ENCODE peak calls at places on chromosomes 13 and 19, in nine cellular contexts. One of them, this sample, is unnamed.

GRCh38 chr19:485583-486236 is 10.6 kb upstream of the MADCAM1 start:
- DNase-seq in naive B cell: no peak
- DNase-seq in COLO829: peak
- DNase-seq in mesenteric fat pad: no peak
- DNase-seq in nucleus accumbens: peak
- DNase-seq in thoracic aorta: no peak
- DNase-seq in fibroblast of pulmonary artery: no peak
- DNase-seq in stomach: no peak
- DNase-seq in GDM1: no peak
- DNase-seq in this sample: no peak

GRCh38 chr13:113845723-113846638 is 17.9 kb downstream of the GAS6 start:
- DNase-seq in naive B cell: no peak
- DNase-seq in COLO829: no peak
- DNase-seq in mesenteric fat pad: peak
- DNase-seq in nucleus accumbens: no peak
- DNase-seq in thoracic aorta: no peak
- DNase-seq in fibroblast of pulmonary artery: no peak
- DNase-seq in stomach: no peak
- DNase-seq in GDM1: no peak
- DNase-seq in this sample: peak

GRCh38 chr13:77946522-77946921 is 27.9 kb upstream of the EDNRB start:
- DNase-seq in naive B cell: no peak
- DNase-seq in COLO829: no peak
- DNase-seq in mesenteric fat pad: no peak
- DNase-seq in nucleus accumbens: no peak
- DNase-seq in thoracic aorta: no peak
- DNase-seq in fibroblast of pulmonary artery: peak
- DNase-seq in stomach: no peak
- DNase-seq in GDM1: no peak
- DNase-seq in this sample: no peak

GRCh38 chr13:30898721-30899188 is 7.3 kb upstream of the MEDAG start:
- DNase-seq in naive B cell: no peak
- DNase-seq in COLO829: no peak
- DNase-seq in mesenteric fat pad: no peak
- DNase-seq in nucleus accumbens: no peak
- DNase-seq in thoracic aorta: peak
- DNase-seq in fibroblast of pulmonary artery: peak
- DNase-seq in stomach: no peak
- DNase-seq in GDM1: peak
- DNase-seq in this sample: no peak

GRCh38 chr13:43767351-43767901 is 19.3 kb downstream of the ENOX1 start:
- DNase-seq in naive B cell: no peak
- DNase-seq in COLO829: no peak
- DNase-seq in mesenteric fat pad: no peak
- DNase-seq in nucleus accumbens: peak
- DNase-seq in thoracic aorta: no peak
- DNase-seq in fibroblast of pulmonary artery: peak
- DNase-seq in stomach: no peak
- DNase-seq in GDM1: no peak
- DNase-seq in this sample: no peak

GRCh38 chr19:45179063-45179847 is 671 bp downstream of the BLOC1S3 start:
- DNase-seq in naive B cell: no peak
- DNase-seq in COLO829: no peak
- DNase-seq in mesenteric fat pad: no peak
- DNase-seq in nucleus accumbens: peak
- DNase-seq in thoracic aorta: no peak
- DNase-seq in fibroblast of pulmonary artery: peak
- DNase-seq in stomach: peak
- DNase-seq in GDM1: no peak
- DNase-seq in this sample: peak

GRCh38 chr19:45539460-45539859 is 32.2 kb downstream of the VASP start:
- DNase-seq in naive B cell: no peak
- DNase-seq in COLO829: no peak
- DNase-seq in mesenteric fat pad: no peak
- DNase-seq in nucleus accumbens: no peak
- DNase-seq in thoracic aorta: no peak
- DNase-seq in fibroblast of pulmonary artery: no peak
- DNase-seq in stomach: no peak
- DNase-seq in GDM1: no peak
- DNase-seq in this sample: no peak

GRCh38 chr13:101915333-101915732 is 462.9 kb downstream of the ITGBL1 start:
- DNase-seq in naive B cell: no peak
- DNase-seq in COLO829: no peak
- DNase-seq in mesenteric fat pad: no peak
- DNase-seq in nucleus accumbens: no peak
- DNase-seq in thoracic aorta: no peak
- DNase-seq in fibroblast of pulmonary artery: no peak
- DNase-seq in stomach: no peak
- DNase-seq in GDM1: no peak
- DNase-seq in this sample: no peak

GRCh38 chr13:80084086-80084676 is 256.7 kb downstream of the SPRY2 start:
- DNase-seq in naive B cell: no peak
- DNase-seq in COLO829: peak
- DNase-seq in mesenteric fat pad: no peak
- DNase-seq in nucleus accumbens: no peak
- DNase-seq in thoracic aorta: no peak
- DNase-seq in fibroblast of pulmonary artery: peak
- DNase-seq in stomach: no peak
- DNase-seq in GDM1: no peak
- DNase-seq in this sample: no peak

GRCh38 chr19:9981406-9982260 is 28.7 kb downstream of the COL5A3 start:
- DNase-seq in naive B cell: no peak
- DNase-seq in COLO829: peak
- DNase-seq in mesenteric fat pad: no peak
- DNase-seq in nucleus accumbens: no peak
- DNase-seq in thoracic aorta: no peak
- DNase-seq in fibroblast of pulmonary artery: peak
- DNase-seq in stomach: no peak
- DNase-seq in GDM1: no peak
- DNase-seq in this sample: no peak

GRCh38 chr13:98482476-98483444 is 94.1 kb downstream of the STK24 start:
- DNase-seq in naive B cell: no peak
- DNase-seq in COLO829: peak
- DNase-seq in mesenteric fat pad: peak
- DNase-seq in nucleus accumbens: peak
- DNase-seq in thoracic aorta: no peak
- DNase-seq in fibroblast of pulmonary artery: peak
- DNase-seq in stomach: peak
- DNase-seq in GDM1: no peak
- DNase-seq in this sample: peak

GRCh38 chr13:88526186-88526852 is 855.1 kb downstream of the SLITRK5 start:
- DNase-seq in naive B cell: no peak
- DNase-seq in COLO829: no peak
- DNase-seq in mesenteric fat pad: no peak
- DNase-seq in nucleus accumbens: no peak
- DNase-seq in thoracic aorta: no peak
- DNase-seq in fibroblast of pulmonary artery: no peak
- DNase-seq in stomach: no peak
- DNase-seq in GDM1: no peak
- DNase-seq in this sample: no peak

GRCh38 chr13:54972838-54973237 is 1944.2 kb downstream of the OLFM4 start:
- DNase-seq in naive B cell: no peak
- DNase-seq in COLO829: no peak
- DNase-seq in mesenteric fat pad: no peak
- DNase-seq in nucleus accumbens: no peak
- DNase-seq in thoracic aorta: no peak
- DNase-seq in fibroblast of pulmonary artery: no peak
- DNase-seq in stomach: no peak
- DNase-seq in GDM1: no peak
- DNase-seq in this sample: no peak

GRCh38 chr19:30003862-30004261 is 61.8 kb downstream of the URI1 start:
- DNase-seq in naive B cell: no peak
- DNase-seq in COLO829: no peak
- DNase-seq in mesenteric fat pad: no peak
- DNase-seq in nucleus accumbens: no peak
- DNase-seq in thoracic aorta: no peak
- DNase-seq in fibroblast of pulmonary artery: no peak
- DNase-seq in stomach: no peak
- DNase-seq in GDM1: no peak
- DNase-seq in this sample: no peak

GRCh38 chr19:16325161-16325527 is 518 bp downstream of the KLF2 start:
- DNase-seq in naive B cell: peak
- DNase-seq in COLO829: no peak
- DNase-seq in mesenteric fat pad: no peak
- DNase-seq in nucleus accumbens: no peak
- DNase-seq in thoracic aorta: no peak
- DNase-seq in fibroblast of pulmonary artery: no peak
- DNase-seq in stomach: no peak
- DNase-seq in GDM1: no peak
- DNase-seq in this sample: peak

GRCh38 chr19:19039901-19040300 is 6.5 kb downstream of the ARMC6 start:
- DNase-seq in naive B cell: peak
- DNase-seq in COLO829: no peak
- DNase-seq in mesenteric fat pad: no peak
- DNase-seq in nucleus accumbens: no peak
- DNase-seq in thoracic aorta: no peak
- DNase-seq in fibroblast of pulmonary artery: no peak
- DNase-seq in stomach: no peak
- DNase-seq in GDM1: no peak
- DNase-seq in this sample: no peak

GRCh38 chr19:10915511-10916091 is 12.8 kb downstream of the YIPF2 start:
- DNase-seq in naive B cell: no peak
- DNase-seq in COLO829: no peak
- DNase-seq in mesenteric fat pad: no peak
- DNase-seq in nucleus accumbens: no peak
- DNase-seq in thoracic aorta: no peak
- DNase-seq in fibroblast of pulmonary artery: peak
- DNase-seq in stomach: peak
- DNase-seq in GDM1: no peak
- DNase-seq in this sample: no peak

GRCh38 chr19:18478545-18479311 is 40.8 kb upstream of the ISYNA1 start:
- DNase-seq in naive B cell: no peak
- DNase-seq in COLO829: peak
- DNase-seq in mesenteric fat pad: no peak
- DNase-seq in nucleus accumbens: peak
- DNase-seq in thoracic aorta: peak
- DNase-seq in fibroblast of pulmonary artery: peak
- DNase-seq in stomach: peak
- DNase-seq in GDM1: peak
- DNase-seq in this sample: peak

GRCh38 chr13:102846261-102847015 is 606 bp downstream of the ERCC5 start:
- DNase-seq in naive B cell: peak
- DNase-seq in COLO829: no peak
- DNase-seq in mesenteric fat pad: no peak
- DNase-seq in nucleus accumbens: peak
- DNase-seq in thoracic aorta: no peak
- DNase-seq in fibroblast of pulmonary artery: peak
- DNase-seq in stomach: peak
- DNase-seq in GDM1: peak
- DNase-seq in this sample: no peak

GRCh38 chr19:11284535-11284934 is 11.4 kb upstream of the TSPAN16 start:
- DNase-seq in naive B cell: no peak
- DNase-seq in COLO829: no peak
- DNase-seq in mesenteric fat pad: no peak
- DNase-seq in nucleus accumbens: no peak
- DNase-seq in thoracic aorta: no peak
- DNase-seq in fibroblast of pulmonary artery: no peak
- DNase-seq in stomach: no peak
- DNase-seq in GDM1: no peak
- DNase-seq in this sample: no peak

GRCh38 chr13:77810430-77810829 is 108.2 kb downstream of the EDNRB start:
- DNase-seq in naive B cell: no peak
- DNase-seq in COLO829: no peak
- DNase-seq in mesenteric fat pad: no peak
- DNase-seq in nucleus accumbens: no peak
- DNase-seq in thoracic aorta: no peak
- DNase-seq in fibroblast of pulmonary artery: peak
- DNase-seq in stomach: no peak
- DNase-seq in GDM1: peak
- DNase-seq in this sample: no peak

GRCh38 chr13:94154362-94154761 is 325.1 kb downstream of the DCT start:
- DNase-seq in naive B cell: no peak
- DNase-seq in COLO829: peak
- DNase-seq in mesenteric fat pad: no peak
- DNase-seq in nucleus accumbens: no peak
- DNase-seq in thoracic aorta: no peak
- DNase-seq in fibroblast of pulmonary artery: peak
- DNase-seq in stomach: peak
- DNase-seq in GDM1: no peak
- DNase-seq in this sample: peak

GRCh38 chr19:13839193-13839937 is 37.6 kb upstream of the NANOS3 start:
- DNase-seq in naive B cell: peak
- DNase-seq in COLO829: no peak
- DNase-seq in mesenteric fat pad: peak
- DNase-seq in nucleus accumbens: peak
- DNase-seq in thoracic aorta: no peak
- DNase-seq in fibroblast of pulmonary artery: peak
- DNase-seq in stomach: peak
- DNase-seq in GDM1: peak
- DNase-seq in this sample: peak

GRCh38 chr13:43232866-43233265 is 209.5 kb downstream of the DNAJC15 start:
- DNase-seq in naive B cell: no peak
- DNase-seq in COLO829: no peak
- DNase-seq in mesenteric fat pad: no peak
- DNase-seq in nucleus accumbens: no peak
- DNase-seq in thoracic aorta: no peak
- DNase-seq in fibroblast of pulmonary artery: peak
- DNase-seq in stomach: no peak
- DNase-seq in GDM1: no peak
- DNase-seq in this sample: no peak

GRCh38 chr13:98731038-98731437 is 21.4 kb downstream of the SLC15A1 start:
- DNase-seq in naive B cell: no peak
- DNase-seq in COLO829: no peak
- DNase-seq in mesenteric fat pad: no peak
- DNase-seq in nucleus accumbens: no peak
- DNase-seq in thoracic aorta: no peak
- DNase-seq in fibroblast of pulmonary artery: no peak
- DNase-seq in stomach: no peak
- DNase-seq in GDM1: no peak
- DNase-seq in this sample: no peak

GRCh38 chr19:38374332-38375097 is at the start of gene PSMD8:
- DNase-seq in naive B cell: peak
- DNase-seq in COLO829: peak
- DNase-seq in mesenteric fat pad: peak
- DNase-seq in nucleus accumbens: peak
- DNase-seq in thoracic aorta: peak
- DNase-seq in fibroblast of pulmonary artery: peak
- DNase-seq in stomach: peak
- DNase-seq in GDM1: peak
- DNase-seq in this sample: peak

This sample was measured in left lobe of liver.